ENCODE peak calls at places on chromosomes 4 and X, in eight cellular contexts. R, J, A, S, O, V, B and G are unnamed samples.

GRCh38 chrX:26262121-26262523 is 46.2 kb downstream of the MAGEB5 start:
- DNase-seq in R (peak), J (peak), A (peak), S (no peak), O (no peak), V (no peak), B (no peak), G (peak)

GRCh38 chr4:83028976-83029375 is 6.0 kb upstream of the COPS4 start:
- DNase-seq in R (no peak), J (no peak), A (no peak), S (no peak), O (no peak), V (no peak), B (no peak), G (no peak)

GRCh38 chrX:536616-537015 is 94.0 kb upstream of the SHOX start:
- DNase-seq in R (no peak), J (no peak), A (no peak), S (no peak), O (no peak), V (no peak), B (no peak), G (no peak)

GRCh38 chrX:32483534-32484136 is 727.7 kb downstream of the DMD start:
- DNase-seq in R (peak), J (no peak), A (no peak), S (no peak), O (no peak), V (no peak), B (no peak), G (peak)

GRCh38 chrX:101659601-101660063 is at the start of gene ARMCX2:
- DNase-seq in R (no peak), J (no peak), A (no peak), S (no peak), O (peak), V (peak), B (peak), G (peak)

GRCh38 chrX:40755291-40756249 is 20.2 kb upstream of the MED14 start:
- DNase-seq in R (no peak), J (no peak), A (no peak), S (no peak), O (peak), V (no peak), B (peak), G (no peak)

GRCh38 chrX:101478366-101478765 is 6.9 kb upstream of the ARMCX4 start:
- DNase-seq in R (no peak), J (no peak), A (no peak), S (no peak), O (no peak), V (no peak), B (no peak), G (no peak)

GRCh38 chr4:184384056-184384809 is 90.1 kb downstream of the IRF2 start:
- DNase-seq in R (peak), J (peak), A (peak), S (peak), O (peak), V (peak), B (no peak), G (peak)

GRCh38 chrX:10327651-10328050 is 170.9 kb downstream of the CLCN4 start:
- DNase-seq in R (peak), J (no peak), A (peak), S (no peak), O (no peak), V (no peak), B (no peak), G (peak)

GRCh38 chr4:2062168-2062807 is 3.2 kb downstream of the NAT8L start:
- DNase-seq in R (no peak), J (no peak), A (no peak), S (no peak), O (no peak), V (no peak), B (no peak), G (no peak)

GRCh38 chr4:118282692-118283091 is 70.1 kb downstream of the PRSS12 start:
- DNase-seq in R (peak), J (peak), A (no peak), S (peak), O (no peak), V (no peak), B (no peak), G (peak)

DNA sequence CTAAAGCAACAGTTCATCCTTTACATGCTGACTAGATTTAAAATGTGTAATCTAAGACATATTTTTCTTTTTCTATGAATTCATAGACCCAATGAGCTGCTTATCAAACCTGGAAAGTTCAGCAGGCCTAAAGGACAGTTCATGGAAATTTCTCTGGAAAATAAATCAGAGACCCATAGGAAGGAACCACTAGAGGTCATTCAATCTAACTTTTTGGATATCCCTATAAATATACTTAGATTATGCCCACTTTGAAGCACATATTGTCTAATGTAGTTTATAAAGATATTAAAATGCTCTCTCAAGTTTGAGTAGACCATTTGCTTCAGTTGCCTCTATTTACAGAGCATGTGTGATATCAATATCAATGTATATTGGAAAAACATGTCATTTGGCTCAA is 473.0 kb downstream of the FAT4 start:
- DNase-seq in R (no peak), J (no peak), A (no peak), S (no peak), O (no peak), V (no peak), B (no peak), G (no peak)
- TF ChIP-seq CTCF in R (no peak), J (peak), A (no peak), S (no peak), O (no peak), V (no peak), B (no peak), G (no peak)

GRCh38 chr4:785332-786073 is 40.4 kb downstream of the CPLX1 start:
- DNase-seq in R (no peak), J (no peak), A (no peak), S (no peak), O (no peak), V (peak), B (no peak), G (no peak)

GRCh38 chr4:787561-787981 is 38.4 kb downstream of the CPLX1 start:
- DNase-seq in R (no peak), J (no peak), A (no peak), S (no peak), O (no peak), V (peak), B (no peak), G (no peak)

GRCh38 chr4:784401-785331 is 41.3 kb downstream of the CPLX1 start:
- DNase-seq in R (no peak), J (no peak), A (no peak), S (no peak), O (no peak), V (peak), B (no peak), G (no peak)

GRCh38 chr4:786861-787300 is 39.0 kb downstream of the CPLX1 start:
- DNase-seq in R (no peak), J (no peak), A (no peak), S (no peak), O (no peak), V (peak), B (peak), G (no peak)

GRCh38 chr4:786074-786741 is 39.7 kb downstream of the CPLX1 start:
- DNase-seq in R (no peak), J (no peak), A (no peak), S (no peak), O (no peak), V (peak), B (no peak), G (no peak)
- H3K4me3 ChIP-seq in R (no peak), J (peak), A (no peak), S (no peak), O (peak), V (peak), B (peak), G (no peak)

GRCh38 chrX:29043751-29044150 is 456.5 kb downstream of the IL1RAPL1 start:
- DNase-seq in R (no peak), J (no peak), A (no peak), S (no peak), O (no peak), V (no peak), B (no peak), G (no peak)

GRCh38 chrX:29039501-29039900 is 452.3 kb downstream of the IL1RAPL1 start:
- DNase-seq in R (no peak), J (no peak), A (no peak), S (no peak), O (no peak), V (no peak), B (no peak), G (no peak)

GRCh38 chrX:29042341-29042740 is 455.1 kb downstream of the IL1RAPL1 start:
- DNase-seq in R (no peak), J (no peak), A (no peak), S (no peak), O (no peak), V (no peak), B (no peak), G (no peak)

GRCh38 chrX:29040160-29040559 is 452.9 kb downstream of the IL1RAPL1 start:
- DNase-seq in R (no peak), J (no peak), A (no peak), S (no peak), O (no peak), V (no peak), B (no peak), G (no peak)

DNA sequence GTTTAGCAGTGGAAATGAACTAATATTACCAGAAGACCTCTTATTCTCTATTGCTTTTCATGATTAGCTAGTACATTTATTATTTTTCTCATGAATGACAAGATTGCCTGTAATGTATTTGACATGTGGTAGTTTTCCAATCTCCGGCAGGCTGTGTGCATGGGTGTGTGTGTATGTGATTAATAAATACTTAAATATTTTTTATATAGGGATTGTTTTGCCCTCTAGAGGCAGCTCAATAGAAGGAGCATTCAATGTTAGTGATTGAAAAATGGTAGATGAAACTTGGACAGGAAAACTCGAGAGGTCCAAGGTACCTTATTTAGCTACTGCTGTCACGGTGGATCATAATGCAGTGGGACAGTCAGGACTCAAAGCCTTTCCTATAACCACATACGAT is 457.6 kb downstream of the IL1RAPL1 start:
- DNase-seq in R (peak), J (no peak), A (no peak), S (no peak), O (no peak), V (no peak), B (no peak), G (peak)
- TF ChIP-seq CTCF in R (peak), J (peak), A (no peak), S (no peak), O (no peak), V (no peak), B (no peak), G (peak)

GRCh38 chr4:78748361-78748760 is 27.8 kb upstream of the BMP2K start:
- DNase-seq in R (no peak), J (peak), A (no peak), S (no peak), O (no peak), V (no peak), B (no peak), G (no peak)

GRCh38 chr4:78753091-78753490 is 23.1 kb upstream of the BMP2K start:
- DNase-seq in R (no peak), J (no peak), A (no peak), S (no peak), O (no peak), V (no peak), B (no peak), G (no peak)

GRCh38 chr4:78747328-78747946 is 28.7 kb upstream of the BMP2K start:
- DNase-seq in R (no peak), J (no peak), A (no peak), S (no peak), O (no peak), V (no peak), B (no peak), G (peak)

GRCh38 chr4:78749258-78749971 is 26.7 kb upstream of the BMP2K start:
- DNase-seq in R (no peak), J (peak), A (no peak), S (no peak), O (no peak), V (no peak), B (no peak), G (no peak)

DNA sequence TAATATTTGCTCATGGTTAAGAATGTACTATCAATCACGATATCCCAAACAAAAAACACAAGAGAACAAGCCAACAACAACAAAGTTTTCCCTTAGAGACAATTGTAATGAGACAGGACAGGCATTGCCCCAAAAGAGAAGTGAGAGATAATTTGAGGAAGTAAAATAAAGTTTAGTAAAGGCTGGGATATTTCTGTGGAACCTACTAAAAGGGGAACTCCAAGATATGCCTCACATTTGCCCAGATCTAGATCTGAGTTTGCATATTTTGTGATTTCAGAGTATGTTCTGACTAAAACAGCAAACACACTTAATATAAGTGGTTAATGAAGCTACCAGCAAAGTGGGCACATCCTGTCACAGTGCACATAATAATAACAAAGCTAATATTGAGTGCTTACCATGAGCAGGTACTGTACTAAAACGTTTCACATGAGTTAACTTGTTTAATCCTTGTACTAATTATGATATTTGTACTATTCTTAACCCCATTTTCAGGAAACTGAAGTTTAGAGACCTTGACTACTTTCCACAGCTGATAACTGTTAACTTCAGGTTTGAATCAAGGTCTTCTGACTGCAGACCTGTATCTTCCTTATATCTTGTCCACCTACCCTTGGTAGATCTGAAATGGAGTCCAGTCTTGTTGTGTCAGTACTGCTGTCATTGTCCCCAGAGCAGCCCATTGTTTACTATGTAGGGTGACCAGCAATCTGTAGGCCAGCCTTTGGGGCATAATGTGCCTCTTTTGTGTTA is 26.0 kb upstream of the BMP2K start:
- DNase-seq in R (no peak), J (no peak), A (no peak), S (peak), O (no peak), V (no peak), B (no peak), G (no peak)
- H3K4me3 ChIP-seq in R (no peak), J (no peak), A (no peak), S (no peak), O (no peak), V (no peak), B (no peak), G (no peak)

DNA sequence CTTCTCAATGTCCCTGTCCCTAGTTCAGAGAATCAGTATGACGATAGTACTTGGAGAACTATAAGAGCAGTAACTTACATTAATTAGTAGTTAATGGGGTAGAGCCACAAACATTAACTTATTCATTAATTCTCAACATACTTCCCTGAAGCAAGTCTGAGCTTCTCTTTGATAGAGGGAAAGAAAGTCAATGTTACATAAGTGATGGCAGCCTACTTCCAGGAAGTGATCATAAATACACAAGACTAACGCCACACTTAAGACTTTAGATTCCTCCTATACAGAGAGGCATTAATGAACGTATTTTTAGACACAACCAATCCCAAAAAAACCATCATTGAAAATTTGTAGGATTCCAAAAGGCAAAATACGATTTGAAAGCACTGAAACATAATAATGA is 33.8 kb downstream of the TSPAN5 start:
- DNase-seq in R (no peak), J (no peak), A (no peak), S (no peak), O (no peak), V (no peak), B (no peak), G (no peak)
- TF ChIP-seq CTCF in R (no peak), J (no peak), A (no peak), S (no peak), O (no peak), V (no peak), B (no peak), G (no peak)

GRCh38 chr4:138972956-138973819 is 42.4 kb upstream of the NOCT start:
- DNase-seq in R (no peak), J (no peak), A (no peak), S (no peak), O (no peak), V (no peak), B (no peak), G (no peak)
- H3K4me3 ChIP-seq in R (no peak), J (no peak), A (no peak), S (no peak), O (no peak), V (no peak), B (no peak), G (no peak)

GRCh38 chrX:41922694-41923171 is 621 bp downstream of the CASK start:
- DNase-seq in R (peak), J (peak), A (peak), S (no peak), O (no peak), V (no peak), B (peak), G (peak)
- TF ChIP-seq CTCF in R (peak), J (peak), A (no peak), S (no peak), O (no peak), V (no peak), B (no peak), G (no peak)